ENCODE peak calls at places on chromosome 17, in ten cellular contexts. Y, B, W, I, X, P, O, H, F and D are unnamed samples. For H3K4me1, the result is how much of the 10 kb centered on the place peaks cover.

GRCh38 chr17:55672585-55673501 is 49.8 kb downstream of the TMEM100 start:
- DNase-seq in Y (no peak), B (no peak), W (no peak), I (no peak), X (no peak), P (no peak), O (no peak), H (no peak), F (no peak), D (no peak)

GRCh38 chr17:63928966-63929695 is 3.0 kb downstream of the CD79B start:
- DNase-seq in Y (no peak), B (no peak), W (no peak), I (no peak), X (no peak), P (no peak), O (no peak), H (no peak), F (no peak), D (no peak)

GRCh38 chr17:81922566-81923301 is 4.8 kb upstream of the SIRT7 start:
- DNase-seq in Y (no peak), B (no peak), W (no peak), I (no peak), X (peak), P (no peak), O (no peak), H (no peak), F (no peak), D (no peak)

GRCh38 chr17:43766413-43767052 is 7.9 kb upstream of the SOST start:
- DNase-seq in Y (no peak), B (peak), W (peak), I (peak), X (peak), P (peak), O (no peak), H (peak), F (peak), D (peak)

GRCh38 chr17:15385305-15385704 is 43.9 kb upstream of the TEKT3 start:
- DNase-seq in Y (no peak), B (peak), W (no peak), I (no peak), X (no peak), P (no peak), O (no peak), H (no peak), F (no peak), D (no peak)

GRCh38 chr17:57354669-57355068 is 98.3 kb downstream of the MSI2 start:
- DNase-seq in Y (no peak), B (no peak), W (no peak), I (no peak), X (no peak), P (no peak), O (no peak), H (no peak), F (no peak), D (peak)

GRCh38 chr17:40818343-40818732 is 4.1 kb downstream of the KRT10 start:
- DNase-seq in Y (no peak), B (no peak), W (no peak), I (no peak), X (no peak), P (no peak), O (no peak), H (no peak), F (peak), D (no peak)

GRCh38 chr17:34503804-34504203 is 75.6 kb upstream of the TMEM132E start:
- DNase-seq in Y (no peak), B (no peak), W (no peak), I (peak), X (no peak), P (peak), O (peak), H (peak), F (peak), D (no peak)

GRCh38 chr17:72719582-72720493 is 372.6 kb downstream of the SLC39A11 start:
- DNase-seq in Y (no peak), B (peak), W (no peak), I (no peak), X (no peak), P (no peak), O (no peak), H (peak), F (no peak), D (no peak)

GRCh38 chr17:338442-339192 is 14.0 kb downstream of the RPH3AL start:
- DNase-seq in Y (no peak), B (no peak), W (no peak), I (no peak), X (no peak), P (peak), O (no peak), H (peak), F (no peak), D (peak)

GRCh38 chr17:39429600-39429999 is 21.5 kb downstream of the MED1 start:
- DNase-seq in Y (no peak), B (no peak), W (no peak), I (no peak), X (no peak), P (no peak), O (no peak), H (no peak), F (no peak), D (no peak)

GRCh38 chr17:57037401-57037800 is 47.6 kb upstream of the AKAP1 start:
- DNase-seq in Y (no peak), B (no peak), W (no peak), I (no peak), X (no peak), P (no peak), O (no peak), H (no peak), F (no peak), D (no peak)

GRCh38 chr17:80786470-80786869 is 205.2 kb upstream of the CHMP6 start:
- DNase-seq in Y (no peak), B (no peak), W (no peak), I (no peak), X (no peak), P (no peak), O (no peak), H (no peak), F (no peak), D (no peak)

GRCh38 chr17:48597775-48598631 is 4.4 kb upstream of the HOXB5 start:
- DNase-seq in Y (peak), B (peak), W (peak), I (no peak), X (no peak), P (no peak), O (no peak), H (peak), F (no peak), D (peak)

GRCh38 chr17:40176409-40177110 is 710 bp upstream of the RAPGEFL1 start:
- DNase-seq in Y (peak), B (no peak), W (peak), I (no peak), X (no peak), P (no peak), O (peak), H (peak), F (no peak), D (peak)

GRCh38 chr17:8555062-8555461 is 75.5 kb downstream of the MYH10 start:
- DNase-seq in Y (no peak), B (peak), W (no peak), I (no peak), X (no peak), P (no peak), O (no peak), H (no peak), F (no peak), D (no peak)

GRCh38 chr17:39538875-39539274 is 68.8 kb downstream of the NEUROD2 start:
- DNase-seq in Y (no peak), B (peak), W (no peak), I (no peak), X (no peak), P (no peak), O (no peak), H (no peak), F (peak), D (no peak)

GRCh38 chr17:58153046-58153445 is 4.9 kb downstream of the OR4D1 start:
- DNase-seq in Y (no peak), B (no peak), W (no peak), I (no peak), X (no peak), P (no peak), O (no peak), H (peak), F (peak), D (no peak)

GRCh38 chr17:10812674-10813073 is 8.8 kb upstream of the TMEM238L start:
- DNase-seq in Y (no peak), B (no peak), W (peak), I (peak), X (no peak), P (no peak), O (no peak), H (peak), F (no peak), D (peak)

GRCh38 chr17:60468371-60468770 is 46.1 kb downstream of the CHCT1 start:
- DNase-seq in Y (no peak), B (peak), W (no peak), I (no peak), X (no peak), P (no peak), O (no peak), H (no peak), F (no peak), D (no peak)

GRCh38 chr17:47225436-47225858 is 16.3 kb downstream of the MYL4 start:
- DNase-seq in Y (peak), B (peak), W (peak), I (peak), X (peak), P (no peak), O (peak), H (peak), F (no peak), D (peak)

GRCh38 chr17:20206068-20206467 is 196.9 kb downstream of the SPECC1 start:
- DNase-seq in Y (no peak), B (no peak), W (no peak), I (no peak), X (peak), P (no peak), O (peak), H (no peak), F (no peak), D (no peak)

GRCh38 chr17:79789943-79790804 is 6.7 kb downstream of the CBX8 start:
- DNase-seq in Y (no peak), B (no peak), W (no peak), I (no peak), X (peak), P (peak), O (no peak), H (peak), F (no peak), D (no peak)

GRCh38 chr17:40516581-40517285 is 15.3 kb upstream of the TNS4 start:
- DNase-seq in Y (no peak), B (no peak), W (peak), I (no peak), X (peak), P (peak), O (peak), H (peak), F (peak), D (no peak)

GRCh38 chr17:59853168-59853918 is 39.4 kb downstream of the TUBD1 start:
- DNase-seq in Y (peak), B (peak), W (peak), I (no peak), X (peak), P (no peak), O (no peak), H (peak), F (peak), D (peak)

GRCh38 chr17:35084987-35085386 is 21.5 kb upstream of the RFFL start:
- DNase-seq in Y (no peak), B (peak), W (no peak), I (no peak), X (peak), P (no peak), O (no peak), H (no peak), F (no peak), D (no peak)

GRCh38 chr17:59893617-59894100 is 738 bp downstream of the RPS6KB1 start:
- DNase-seq in Y (no peak), B (peak), W (peak), I (no peak), X (peak), P (no peak), O (no peak), H (no peak), F (peak), D (no peak)

GRCh38 chr17:39461113-39461910 is at the start of gene CDK12:
- DNase-seq in Y (peak), B (peak), W (peak), I (peak), X (peak), P (peak), O (peak), H (peak), F (peak), D (peak)

GRCh38 chr17:28169621-28170349 is 127.3 kb downstream of the NLK start:
- DNase-seq in Y (no peak), B (no peak), W (no peak), I (no peak), X (no peak), P (no peak), O (no peak), H (no peak), F (no peak), D (no peak)

GRCh38 chr17:82338858-82339633 is 5.5 kb upstream of the SECTM1 start:
- DNase-seq in Y (no peak), B (peak), W (peak), I (no peak), X (peak), P (no peak), O (no peak), H (peak), F (no peak), D (peak)

GRCh38 chr17:42340691-42341127 is 47.5 kb downstream of the STAT3 start:
- DNase-seq in Y (no peak), B (no peak), W (no peak), I (no peak), X (no peak), P (no peak), O (no peak), H (no peak), F (peak), D (no peak)
- TF ChIP-seq CTCF in Y (no peak), B (no peak), W (no peak), I (no peak), X (no peak), P (no peak), O (no peak), H (no peak), F (no peak), D (no peak)

GRCh38 chr17:75847595-75848522 is 3.7 kb upstream of the UNC13D start:
- DNase-seq in Y (no peak), B (no peak), W (no peak), I (no peak), X (no peak), P (no peak), O (no peak), H (no peak), F (no peak), D (no peak)
- H3K4me1 ChIP-seq in Y (under half), B (under half), W (under half), I (half or more), X (under half), P (under half), O (under half), H (half or more), F (under half), D (half or more)

DNA sequence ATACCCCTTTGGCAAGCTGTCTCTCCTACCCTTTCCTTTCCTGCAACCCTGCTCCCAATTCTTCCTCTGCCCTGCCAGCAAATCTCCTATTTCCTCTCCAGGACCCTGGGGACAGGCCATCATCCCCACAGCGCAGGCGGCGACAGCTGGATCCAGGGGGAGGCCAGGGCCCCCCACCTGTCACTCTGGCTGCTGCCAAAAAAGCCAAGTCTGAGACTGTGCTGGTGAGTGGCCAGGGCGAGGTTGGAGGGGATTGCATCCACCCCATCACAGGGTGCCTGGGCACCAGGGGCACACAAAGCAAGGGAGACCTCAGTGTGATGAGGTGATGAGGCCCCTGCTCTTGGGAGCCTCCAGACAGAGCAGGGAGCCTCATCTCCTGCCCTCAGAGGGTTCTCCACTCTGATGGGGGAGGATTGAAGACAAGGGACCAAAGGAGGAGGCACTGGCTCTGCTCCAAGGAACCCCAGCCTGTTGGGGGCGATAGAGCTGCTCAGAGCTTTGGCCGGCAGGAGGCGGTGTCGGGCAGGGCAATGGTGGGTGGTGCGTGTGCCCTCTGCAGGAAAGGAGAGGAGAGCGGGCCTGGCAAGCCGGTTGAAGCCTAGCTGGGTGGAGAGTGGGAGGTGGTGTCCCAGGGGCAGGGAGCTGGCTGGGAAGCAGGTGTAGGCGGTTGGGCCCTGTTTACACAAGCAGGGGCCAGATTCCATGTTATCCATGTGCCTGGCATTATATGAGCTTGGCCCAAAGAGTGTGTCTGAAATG is 15.6 kb upstream of the PDK2 start:
- DNase-seq in Y (no peak), B (no peak), W (peak), I (no peak), X (peak), P (no peak), O (no peak), H (peak), F (no peak), D (peak)
- TF ChIP-seq CTCF in Y (no peak), B (peak), W (peak), I (peak), X (peak), P (peak), O (peak), H (no peak), F (peak), D (peak)

DNA sequence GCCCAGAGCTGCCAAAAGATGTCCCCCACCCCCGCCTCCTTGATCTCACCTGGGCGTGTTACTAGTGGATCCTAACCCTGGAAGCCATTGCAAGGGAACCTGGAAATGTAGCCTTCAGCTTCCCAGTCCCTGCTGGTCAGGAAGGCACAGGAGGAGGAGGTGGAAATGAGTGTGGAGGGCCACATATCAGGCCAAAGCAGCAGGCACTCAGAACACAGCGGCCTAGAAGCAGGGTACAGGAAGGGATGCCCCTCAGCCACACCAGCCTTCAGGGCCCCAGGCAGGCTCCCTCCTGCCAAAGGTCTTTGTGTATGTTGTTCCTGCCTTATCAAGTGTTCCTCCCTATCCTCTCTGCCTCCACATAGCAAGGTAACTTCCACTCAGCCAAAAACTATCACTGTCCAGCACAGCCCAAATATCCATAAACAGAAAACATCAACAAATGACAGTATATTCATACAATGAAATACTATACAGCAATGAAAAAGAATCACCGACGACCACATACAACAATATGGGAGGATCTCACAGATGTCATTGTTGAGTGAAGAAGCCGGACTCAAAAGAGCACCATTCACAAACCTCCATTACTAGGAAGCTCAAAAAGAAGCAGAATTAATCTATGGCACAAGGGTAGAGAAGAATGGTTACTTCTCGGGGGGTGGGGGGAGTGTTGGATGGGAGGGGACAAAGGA is 28.2 kb upstream of the TNFRSF13B start:
- DNase-seq in Y (no peak), B (no peak), W (no peak), I (no peak), X (no peak), P (no peak), O (no peak), H (peak), F (no peak), D (no peak)
- H3K4me1 ChIP-seq in Y (under half), B (under half), W (under half), I (under half), X (under half), P (under half), O (under half), H (under half), F (under half), D (under half)

DNA sequence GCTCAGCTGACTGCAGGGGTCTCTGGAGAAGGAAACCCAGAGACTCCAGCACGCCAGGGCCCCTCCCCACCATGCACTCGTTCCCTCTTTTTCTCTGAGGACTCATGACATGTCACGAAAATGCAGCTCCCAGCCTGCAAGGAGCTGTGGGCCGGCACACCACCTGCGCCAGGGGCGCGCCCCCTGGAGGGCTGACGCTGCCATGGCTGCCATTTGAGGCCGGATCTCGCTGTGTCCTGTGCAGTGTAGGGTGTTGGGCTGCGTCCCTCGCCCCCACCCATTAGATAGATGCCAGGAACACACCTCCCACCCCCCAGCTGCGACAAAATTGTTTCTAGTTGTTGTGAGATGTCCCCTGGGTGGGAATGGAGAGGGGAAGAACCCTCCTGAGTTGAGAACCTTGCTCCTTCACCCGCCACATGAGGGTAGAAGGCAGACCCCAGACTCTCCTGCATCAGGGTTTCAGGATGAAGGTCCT is 8.2 kb downstream of the SYNGR2 start:
- DNase-seq in Y (peak), B (peak), W (peak), I (peak), X (peak), P (peak), O (peak), H (peak), F (peak), D (peak)
- TF ChIP-seq CTCF in Y (peak), B (peak), W (peak), I (no peak), X (peak), P (peak), O (peak), H (peak), F (peak), D (peak)